ENCODE peak calls at places on chromosomes 4 and X, in ten cellular contexts. B is mesenchymal stem cell, D is upper lobe of right lung, T is tibial nerve, I is GM23248, W is PC-9, C is neuronal stem cell, V is right atrium auricular region, Q is lung, O is left ventricle myocardium inferior. R is an unnamed sample.

GRCh38 chr4:5974321-5974720 is 43.9 kb downstream of the C4orf50 start:
- DNase-seq in C (no peak), T (no peak), O (no peak), Q (no peak), W (no peak), V (no peak), I (peak; percentile 12), D (peak; percentile 13), B (no peak), R (peak; percentile 19)

GRCh38 chr4:7909463-7909862 is 30.2 kb downstream of the AFAP1 start:
- DNase-seq in V (no peak), D (no peak), C (no peak), Q (no peak), B (no peak), O (no peak), T (no peak), I (peak; percentile 41), W (no peak), R (no peak)

GRCh38 chr4:92101609-92102231 is 202.0 kb upstream of the GRID2 start:
- DNase-seq in C (no peak), B (no peak), W (peak; percentile 50), I (peak; percentile 64), V (no peak), Q (no peak), T (no peak), D (no peak), O (no peak), R (no peak)

GRCh38 chr4:163331629-163332360 is 601 bp downstream of the NPY1R start:
- DNase-seq in O (peak; percentile 17), W (no peak), C (peak; percentile 38), B (peak; percentile 53), D (peak; percentile 66), V (no peak), T (no peak), Q (no peak), I (peak; percentile 41), R (peak; percentile 73)

GRCh38 chrX:107730991-107731766 is 44.4 kb downstream of the TSC22D3 start:
- DNase-seq in D (no peak), V (no peak), I (no peak), O (no peak), Q (no peak), T (no peak), W (peak; percentile 68), B (peak; percentile 12), C (no peak), R (no peak)

GRCh38 chrX:46637937-46638336 is 64.4 kb downstream of the CHST7 start:
- DNase-seq in T (no peak), C (no peak), Q (no peak), D (no peak), V (no peak), B (no peak), W (no peak), O (no peak), I (peak; percentile 39), R (no peak)

GRCh38 chr4:186102931-186103330 is 1.6 kb upstream of the FAM149A start:
- DNase-seq in T (no peak), W (no peak), B (no peak), I (no peak), D (no peak), O (no peak), Q (no peak), C (no peak), V (no peak), R (no peak)

GRCh38 chr4:86838141-86838540 is 11.0 kb downstream of the SLC10A6 start:
- DNase-seq in W (no peak), D (no peak), Q (no peak), B (no peak), I (no peak), T (no peak), O (no peak), V (no peak), C (no peak), R (no peak)

GRCh38 chr4:156923525-156923924 is 48.1 kb downstream of the PDGFC start:
- DNase-seq in Q (no peak), T (no peak), C (no peak), O (no peak), D (no peak), B (no peak), W (no peak), I (no peak), V (no peak), R (no peak)

GRCh38 chr4:85783483-85783882 is 308.5 kb downstream of the ARHGAP24 start:
- DNase-seq in W (no peak), I (peak; percentile 95), O (no peak), D (no peak), T (no peak), V (no peak), C (no peak), Q (no peak), B (peak; percentile 96), R (no peak)

GRCh38 chr4:173074501-173074946 is 94.1 kb upstream of the GALNT7 start:
- DNase-seq in D (no peak), B (peak; percentile 90), Q (no peak), V (no peak), C (peak; percentile 26), I (peak; percentile 51), T (no peak), O (no peak), W (peak; percentile 89), R (no peak)

GRCh38 chr4:150256841-150257273 is 178.6 kb downstream of the DCLK2 start:
- DNase-seq in O (no peak), T (no peak), B (no peak), V (no peak), Q (no peak), D (no peak), C (no peak), W (no peak), I (no peak), R (no peak)

GRCh38 chr4:134313591-134313990 is 112.0 kb upstream of the PABPC4L start:
- DNase-seq in T (no peak), I (no peak), D (no peak), B (no peak), W (no peak), O (no peak), C (no peak), Q (no peak), V (no peak), R (no peak)

DNA sequence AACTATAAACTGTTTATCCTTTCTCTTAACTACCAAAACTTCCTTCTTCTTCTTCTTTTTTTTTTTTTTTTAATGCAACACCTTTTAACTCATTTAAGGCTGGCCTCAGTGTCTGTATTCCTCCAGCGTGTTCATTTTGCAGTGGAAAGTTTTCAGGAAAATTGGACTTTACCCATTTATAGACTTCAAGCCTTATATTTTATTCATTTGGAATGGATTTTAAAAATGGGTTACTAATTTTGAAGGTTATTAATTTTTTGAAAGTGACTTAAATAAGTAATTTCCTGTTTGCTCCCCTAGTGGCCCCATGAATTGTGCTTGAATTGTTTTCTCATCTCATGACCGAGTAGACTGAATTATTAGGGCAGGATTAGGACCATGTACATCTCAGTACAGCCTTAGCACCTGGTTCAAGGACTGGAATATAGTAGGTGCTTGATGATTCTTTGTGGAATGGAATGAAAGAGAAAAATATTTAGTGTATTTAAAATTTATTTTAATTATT is 282.7 kb downstream of the ANKRD50 start:
- DNase-seq in T (no peak), C (no peak), V (no peak), Q (no peak), D (no peak), I (no peak), O (no peak), B (no peak), W (no peak), R (no peak)
- H3K4me1 ChIP-seq in T (no peaks in the 10 kb centered on the region), C (no peaks in the 10 kb centered on the region), V (no peaks in the 10 kb centered on the region), Q (no peaks in the 10 kb centered on the region), D (peaks cover 9% of the 10 kb centered on the region), I (peaks cover 25% of the 10 kb centered on the region), O (peaks cover 15% of the 10 kb centered on the region), B (peaks cover 2% of the 10 kb centered on the region), W (peaks cover 12% of the 10 kb centered on the region), R (no peaks in the 10 kb centered on the region)

GRCh38 chr4:128793859-128794667 is 15.4 kb upstream of the JADE1 start:
- DNase-seq in W (no peak), V (no peak), Q (no peak), C (no peak), I (no peak), O (no peak), D (no peak), B (peak; percentile 47), T (no peak), R (no peak)
- H3K27ac ChIP-seq in W (no peak overlapping the region), V (no peak overlapping the region), Q (no peak overlapping the region), C (no peak overlapping the region), I (no peak overlapping the region), O (no peak overlapping the region), D (no peak overlapping the region), B (no peak overlapping the region), T (no peak overlapping the region), R (no peak overlapping the region)

DNA sequence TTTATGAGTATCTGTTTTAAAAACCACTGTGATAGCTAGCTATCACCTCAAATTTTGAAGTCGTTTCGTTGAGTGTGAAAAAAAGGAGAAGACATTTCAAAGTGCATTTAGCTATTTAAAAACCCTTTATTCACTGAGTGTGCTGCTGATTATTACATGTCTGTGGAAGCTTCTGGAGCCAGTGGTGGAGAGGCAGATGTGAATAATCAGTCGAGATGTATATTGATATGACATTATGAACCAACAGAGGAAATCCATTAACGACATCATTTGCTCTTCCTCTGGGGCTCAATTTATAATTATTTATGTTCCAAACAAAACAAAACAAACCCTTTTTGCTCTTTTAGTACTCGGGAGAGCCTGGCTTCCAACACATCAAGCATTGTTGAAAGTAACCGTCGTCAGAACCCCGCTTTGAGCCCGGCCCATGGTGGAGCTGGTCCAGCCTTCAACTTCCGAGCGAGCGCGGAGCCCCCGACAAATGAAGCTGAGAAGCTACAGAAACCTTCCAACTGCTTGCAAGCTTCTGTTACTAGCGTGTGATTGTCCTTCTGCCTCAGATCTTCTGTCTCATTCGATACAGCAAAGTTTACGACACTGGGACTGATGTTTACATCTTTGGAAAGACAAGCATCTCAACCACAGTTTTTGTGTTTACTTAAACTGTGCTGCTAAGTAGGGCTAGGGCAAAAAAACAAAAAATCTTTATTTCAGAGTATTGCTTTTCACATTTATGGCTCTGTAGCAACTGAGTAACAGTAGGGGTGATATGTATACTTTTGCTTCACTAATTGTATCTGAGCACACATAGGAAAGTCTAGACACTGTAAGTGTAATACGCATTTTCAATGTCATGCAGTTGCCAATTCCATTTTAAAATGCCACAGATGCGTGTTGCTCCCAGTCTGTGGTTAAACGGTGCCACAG is 111.9 kb downstream of the STOX2 start:
- DNase-seq in O (no peak), T (no peak), W (no peak), B (peak; percentile 97), V (no peak), I (no peak), C (no peak), Q (no peak), D (no peak), R (no peak)
- H3K4me3 ChIP-seq in O (no peak overlapping the region), T (no peak overlapping the region), W (no peak overlapping the region), B (no peak overlapping the region), V (no peak overlapping the region), I (no peak overlapping the region), C (no peak overlapping the region), Q (no peak overlapping the region), D (no peak overlapping the region), R (no peak overlapping the region)

DNA sequence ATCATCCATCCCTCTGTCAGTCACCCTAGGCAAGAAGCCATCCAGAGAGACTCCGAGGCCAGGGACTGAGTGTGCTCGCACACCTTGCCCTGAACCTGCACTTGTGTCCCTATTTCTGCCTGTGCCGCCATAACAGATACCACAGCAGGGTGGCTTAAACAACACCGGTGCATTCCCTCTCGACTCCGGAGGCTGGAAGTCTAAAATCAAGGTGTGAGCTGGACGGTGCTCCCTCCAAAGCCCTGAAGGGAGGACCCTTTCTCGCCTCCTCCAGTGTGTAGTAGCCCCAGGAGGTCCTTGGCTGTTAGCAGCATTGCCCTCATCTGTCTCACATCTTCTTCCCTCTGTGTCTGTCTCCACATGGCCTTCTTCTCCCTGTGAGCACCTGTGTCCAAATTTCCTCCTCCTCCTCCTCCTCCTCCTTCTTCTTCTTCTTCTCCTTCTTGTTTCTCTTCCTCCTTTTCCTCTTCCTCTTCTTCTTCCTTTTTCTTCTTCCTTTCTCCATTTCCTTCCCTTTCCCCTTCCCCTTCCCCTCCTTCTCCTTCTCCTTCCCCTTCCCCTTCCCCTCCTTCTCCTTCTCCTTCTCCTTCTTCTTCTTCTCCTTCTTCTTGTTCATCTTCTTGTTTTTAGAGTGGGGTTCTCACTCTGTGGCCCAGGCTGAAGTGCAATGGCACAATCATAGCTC is 98.1 kb upstream of the ENPP6 start:
- DNase-seq in O (no peak), W (no peak), T (no peak), V (peak; percentile 34), C (no peak), B (no peak), I (no peak), Q (no peak), D (no peak), R (no peak)
- H3K4me1 ChIP-seq in O (peaks cover 5% of the 10 kb centered on the region), W (no peaks in the 10 kb centered on the region), T (no peaks in the 10 kb centered on the region), V (no peaks in the 10 kb centered on the region), C (peaks cover 4% of the 10 kb centered on the region), B (peaks cover 3% of the 10 kb centered on the region), I (no peaks in the 10 kb centered on the region), Q (no peaks in the 10 kb centered on the region), D (no peaks in the 10 kb centered on the region), R (no peaks in the 10 kb centered on the region)